ENCODE peak calls at places on chromosome 1, in nine cellular contexts. H, P, Y, R, C, L, N, J and V are unnamed samples.

GRCh38 chr1:119364640-119365039 is 3.9 kb upstream of the HAO2 start:
- DNase-seq in H (no peak), C (peak; percentile 3), J (no peak), P (no peak), R (no peak), L (no peak), Y (no peak), N (no peak), V (no peak)

GRCh38 chr1:244705268-244706234 is 52.6 kb downstream of the DESI2 start:
- DNase-seq in R (no peak), H (no peak), J (no peak), Y (no peak), N (no peak), C (no peak), L (no peak), P (no peak), V (peak; percentile 48)

GRCh38 chr1:238653693-238654321 is 732.6 kb upstream of the CHRM3 start:
- DNase-seq in J (no peak), H (no peak), C (peak; percentile 59), N (no peak), R (no peak), P (no peak), Y (no peak), L (peak; percentile 60), V (no peak)

GRCh38 chr1:52504720-52505119 is 48.2 kb downstream of the TUT4 start:
- DNase-seq in J (no peak), N (no peak), L (no peak), P (no peak), C (no peak), R (no peak), Y (no peak), H (no peak), V (no peak)

GRCh38 chr1:110341872-110342331 is 2.7 kb downstream of the RBM15 start:
- DNase-seq in C (no peak), H (no peak), N (no peak), P (no peak), L (no peak), R (no peak), Y (no peak), J (no peak), V (no peak)

GRCh38 chr1:114015075-114015474 is 35.8 kb downstream of the OLFML3 start:
- DNase-seq in Y (no peak), L (no peak), N (no peak), J (no peak), P (no peak), R (no peak), C (peak; percentile 40), H (no peak), V (no peak)

GRCh38 chr1:172537827-172538391 is 5.0 kb downstream of the SUCO start:
- DNase-seq in C (no peak), P (no peak), L (no peak), H (no peak), Y (no peak), J (no peak), N (no peak), R (no peak), V (no peak)

GRCh38 chr1:160149706-160150105 is 1.7 kb upstream of the ATP1A4 start:
- DNase-seq in R (no peak), Y (no peak), L (peak; percentile 91), N (no peak), J (no peak), P (no peak), H (no peak), C (peak; percentile 82), V (no peak)

GRCh38 chr1:244901400-244901799 is 37.1 kb upstream of the HNRNPU start:
- DNase-seq in L (no peak), Y (no peak), R (no peak), C (no peak), N (no peak), H (no peak), J (no peak), P (no peak), V (no peak)

GRCh38 chr1:224623310-224623714 is 7.2 kb downstream of the CNIH3 start:
- DNase-seq in P (no peak), C (peak; percentile 80), L (no peak), Y (no peak), N (peak; percentile 79), R (no peak), J (no peak), H (no peak), V (peak; percentile 77)

GRCh38 chr1:68955424-68955823 is 458.5 kb upstream of the DEPDC1 start:
- DNase-seq in R (no peak), H (no peak), Y (no peak), P (no peak), J (no peak), C (no peak), L (no peak), N (no peak), V (no peak)

GRCh38 chr1:239550178-239550577 is 163.8 kb downstream of the CHRM3 start:
- DNase-seq in H (peak; percentile 58), R (no peak), J (no peak), Y (no peak), N (no peak), C (no peak), L (peak; percentile 19), P (no peak), V (no peak)

GRCh38 chr1:235741294-235741693 is 91.7 kb upstream of the GNG4 start:
- DNase-seq in Y (no peak), H (no peak), J (no peak), R (no peak), P (no peak), C (peak; percentile 93), L (peak; percentile 77), N (peak; percentile 80), V (no peak)